ENCODE peak calls at places on chromosome 7, in five cellular contexts. One of them, this sample, is unnamed.

GRCh38 chr7:91249506-91250233 is 14.6 kb upstream of the FZD1 start:
- DNase-seq in GM06990: no peak
- DNase-seq in kidney epithelial cell: peak; percentile 66
- DNase-seq in brain microvascular endothelial cell: no peak
- DNase-seq in GM13976: no peak
- DNase-seq in this sample: no peak

GRCh38 chr7:148865283-148865682 is 18.8 kb downstream of the EZH2 start:
- DNase-seq in GM06990: no peak
- DNase-seq in kidney epithelial cell: no peak
- DNase-seq in brain microvascular endothelial cell: no peak
- DNase-seq in GM13976: no peak
- DNase-seq in this sample: no peak

GRCh38 chr7:98238976-98239375 is 13.1 kb downstream of the TECPR1 start:
- DNase-seq in GM06990: no peak
- DNase-seq in kidney epithelial cell: no peak
- DNase-seq in brain microvascular endothelial cell: peak; percentile 86
- DNase-seq in GM13976: no peak
- DNase-seq in this sample: no peak

GRCh38 chr7:11369696-11370095 is 396.0 kb downstream of the PHF14 start:
- DNase-seq in GM06990: no peak
- DNase-seq in kidney epithelial cell: no peak
- DNase-seq in brain microvascular endothelial cell: no peak
- DNase-seq in GM13976: no peak
- DNase-seq in this sample: no peak

GRCh38 chr7:104267701-104268368 is 60.0 kb upstream of the ORC5 start:
- DNase-seq in GM06990: no peak
- DNase-seq in kidney epithelial cell: no peak
- DNase-seq in brain microvascular endothelial cell: peak; percentile 6
- DNase-seq in GM13976: peak; percentile 16
- DNase-seq in this sample: no peak

GRCh38 chr7:101564778-101565211 is 64.3 kb downstream of the MYL10 start:
- DNase-seq in GM06990: no peak
- DNase-seq in kidney epithelial cell: no peak
- DNase-seq in brain microvascular endothelial cell: no peak
- DNase-seq in GM13976: no peak
- DNase-seq in this sample: peak; percentile 57

GRCh38 chr7:10156972-10157371 is 816.7 kb upstream of the PHF14 start:
- DNase-seq in GM06990: no peak
- DNase-seq in kidney epithelial cell: no peak
- DNase-seq in brain microvascular endothelial cell: no peak
- DNase-seq in GM13976: no peak
- DNase-seq in this sample: no peak

GRCh38 chr7:69934475-69934903 is 336.2 kb downstream of the AUTS2 start:
- DNase-seq in GM06990: no peak
- DNase-seq in kidney epithelial cell: no peak
- DNase-seq in brain microvascular endothelial cell: no peak
- DNase-seq in GM13976: no peak
- DNase-seq in this sample: no peak

GRCh38 chr7:128876586-128876977 is 13.9 kb downstream of the ATP6V1F start:
- DNase-seq in GM06990: no peak
- DNase-seq in kidney epithelial cell: no peak
- DNase-seq in brain microvascular endothelial cell: no peak
- DNase-seq in GM13976: no peak
- DNase-seq in this sample: peak; percentile 78

GRCh38 chr7:130937830-130938229 is 203.8 kb upstream of the KLF14 start:
- DNase-seq in GM06990: no peak
- DNase-seq in kidney epithelial cell: no peak
- DNase-seq in brain microvascular endothelial cell: no peak
- DNase-seq in GM13976: no peak
- DNase-seq in this sample: no peak
- TF ChIP-seq CTCF in GM06990: no peak
- TF ChIP-seq CTCF in kidney epithelial cell: no peak
- TF ChIP-seq CTCF in brain microvascular endothelial cell: no peak
- TF ChIP-seq CTCF in GM13976: no peak
- TF ChIP-seq CTCF in this sample: no peak

GRCh38 chr7:43693687-43694398 is 35.5 kb downstream of the COA1 start:
- DNase-seq in GM06990: no peak
- DNase-seq in kidney epithelial cell: no peak
- DNase-seq in brain microvascular endothelial cell: peak; percentile 58
- DNase-seq in GM13976: no peak
- DNase-seq in this sample: no peak
- TF ChIP-seq CTCF in GM06990: no peak
- TF ChIP-seq CTCF in kidney epithelial cell: no peak
- TF ChIP-seq CTCF in brain microvascular endothelial cell: no peak
- TF ChIP-seq CTCF in GM13976: no peak
- TF ChIP-seq CTCF in this sample: no peak

DNA sequence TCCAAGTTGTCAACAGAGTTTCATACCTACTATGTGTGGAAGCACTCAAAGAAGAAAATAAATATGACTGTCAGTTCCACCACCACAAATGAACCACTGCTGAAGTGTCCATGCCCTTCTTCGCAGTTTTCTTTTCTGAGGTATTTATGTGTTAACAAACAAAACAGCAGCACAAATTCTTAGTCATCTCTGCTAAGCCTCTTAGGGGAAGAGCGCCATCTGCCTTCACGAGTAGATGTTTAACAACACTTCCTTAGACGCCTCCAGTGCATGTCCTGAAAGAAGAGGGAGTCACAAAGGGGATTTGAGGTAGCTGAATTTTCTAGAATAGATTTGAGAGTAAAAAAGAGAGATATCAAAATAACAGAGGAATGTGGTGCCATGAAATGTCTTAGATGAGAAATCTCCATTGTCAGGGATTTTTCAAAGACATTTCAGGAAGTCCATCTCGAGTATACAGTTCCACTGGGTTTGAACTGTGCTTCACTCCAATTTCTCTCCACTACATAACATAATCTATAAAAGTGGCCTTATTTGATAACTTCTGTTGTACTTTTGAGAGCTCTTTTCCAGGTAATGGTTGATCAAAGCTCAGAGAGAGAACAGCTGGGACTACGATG is 775.3 kb upstream of the POM121L12 start:
- DNase-seq in GM06990: no peak
- DNase-seq in kidney epithelial cell: no peak
- DNase-seq in brain microvascular endothelial cell: no peak
- DNase-seq in GM13976: no peak
- DNase-seq in this sample: no peak
- TF ChIP-seq CTCF in GM06990: no peak
- TF ChIP-seq CTCF in kidney epithelial cell: peak; percentile 3
- TF ChIP-seq CTCF in brain microvascular endothelial cell: no peak
- TF ChIP-seq CTCF in GM13976: no peak
- TF ChIP-seq CTCF in this sample: no peak

GRCh38 chr7:87119581-87119980 is 32.7 kb upstream of the DMTF1 start:
- DNase-seq in GM06990: no peak
- DNase-seq in kidney epithelial cell: no peak
- DNase-seq in brain microvascular endothelial cell: no peak
- DNase-seq in GM13976: no peak
- DNase-seq in this sample: no peak

GRCh38 chr7:87113077-87113476 is 39.2 kb upstream of the DMTF1 start:
- DNase-seq in GM06990: no peak
- DNase-seq in kidney epithelial cell: no peak
- DNase-seq in brain microvascular endothelial cell: peak; percentile 49
- DNase-seq in GM13976: no peak
- DNase-seq in this sample: no peak

GRCh38 chr7:87110778-87111177 is 41.5 kb upstream of the DMTF1 start:
- DNase-seq in GM06990: no peak
- DNase-seq in kidney epithelial cell: no peak
- DNase-seq in brain microvascular endothelial cell: peak; percentile 75
- DNase-seq in GM13976: no peak
- DNase-seq in this sample: no peak

GRCh38 chr7:87111877-87112276 is 40.4 kb upstream of the DMTF1 start:
- DNase-seq in GM06990: no peak
- DNase-seq in kidney epithelial cell: no peak
- DNase-seq in brain microvascular endothelial cell: no peak
- DNase-seq in GM13976: no peak
- DNase-seq in this sample: no peak

GRCh38 chr7:87116315-87116714 is 35.9 kb upstream of the DMTF1 start:
- DNase-seq in GM06990: no peak
- DNase-seq in kidney epithelial cell: no peak
- DNase-seq in brain microvascular endothelial cell: no peak
- DNase-seq in GM13976: peak; percentile 8
- DNase-seq in this sample: no peak
- TF ChIP-seq CTCF in GM06990: no peak
- TF ChIP-seq CTCF in kidney epithelial cell: no peak
- TF ChIP-seq CTCF in brain microvascular endothelial cell: no peak
- TF ChIP-seq CTCF in GM13976: no peak
- TF ChIP-seq CTCF in this sample: no peak

DNA sequence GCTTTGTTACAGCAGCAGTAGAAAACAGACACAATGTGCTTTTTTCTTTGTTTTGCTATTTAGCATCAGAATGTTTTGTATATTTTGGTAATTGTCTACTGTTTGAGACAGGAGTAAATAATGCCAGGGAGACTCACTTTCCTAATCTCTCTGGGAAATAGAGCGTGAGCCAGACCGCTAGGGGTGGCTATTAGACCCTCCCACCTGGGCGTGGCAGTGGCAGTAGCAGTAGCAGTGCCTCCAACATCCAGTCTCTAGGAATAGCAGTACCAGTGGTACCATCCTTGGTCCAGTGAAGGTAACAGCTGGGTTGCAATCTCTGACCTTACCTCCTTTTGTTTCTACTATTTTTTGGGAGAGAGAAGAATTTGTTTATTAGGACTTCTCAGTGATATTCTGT is 165.7 kb upstream of the MAGI2 start:
- DNase-seq in GM06990: no peak
- DNase-seq in kidney epithelial cell: no peak
- DNase-seq in brain microvascular endothelial cell: no peak
- DNase-seq in GM13976: no peak
- DNase-seq in this sample: no peak
- TF ChIP-seq CTCF in GM06990: no peak
- TF ChIP-seq CTCF in kidney epithelial cell: no peak
- TF ChIP-seq CTCF in brain microvascular endothelial cell: no peak
- TF ChIP-seq CTCF in GM13976: no peak
- TF ChIP-seq CTCF in this sample: no peak

DNA sequence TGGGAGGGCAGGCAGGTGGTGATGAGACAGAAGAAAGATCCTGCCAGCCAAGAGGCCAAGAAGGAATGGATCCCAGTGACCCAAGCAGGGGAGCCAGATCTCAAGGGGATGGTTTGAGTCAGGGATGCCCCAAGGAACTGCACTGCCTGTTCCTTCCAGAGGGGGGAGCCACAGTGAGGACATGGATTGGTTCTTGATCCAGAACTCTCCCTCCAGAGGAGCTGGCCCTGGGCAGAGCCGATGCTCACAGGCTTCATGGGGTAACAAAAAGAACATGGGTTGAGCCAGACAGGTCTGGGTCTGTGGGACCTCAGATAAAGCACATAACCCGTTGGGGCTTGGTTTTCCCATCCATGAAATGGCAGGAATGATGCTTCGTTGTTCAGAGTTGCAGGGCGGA is 4.6 kb upstream of the DENND2A start:
- DNase-seq in GM06990: no peak
- DNase-seq in kidney epithelial cell: no peak
- DNase-seq in brain microvascular endothelial cell: no peak
- DNase-seq in GM13976: no peak
- DNase-seq in this sample: peak; percentile 28
- TF ChIP-seq CTCF in GM06990: peak; percentile 47
- TF ChIP-seq CTCF in kidney epithelial cell: peak; percentile 29
- TF ChIP-seq CTCF in brain microvascular endothelial cell: peak; percentile 66
- TF ChIP-seq CTCF in GM13976: peak; percentile 6
- TF ChIP-seq CTCF in this sample: peak; percentile 64

GRCh38 chr7:45923290-45923689 is 2.2 kb upstream of the IGFBP3 start:
- DNase-seq in GM06990: peak; percentile 39
- DNase-seq in kidney epithelial cell: no peak
- DNase-seq in brain microvascular endothelial cell: peak; percentile 75
- DNase-seq in GM13976: no peak
- DNase-seq in this sample: no peak

GRCh38 chr7:45923818-45924217 is 2.7 kb upstream of the IGFBP3 start:
- DNase-seq in GM06990: no peak
- DNase-seq in kidney epithelial cell: no peak
- DNase-seq in brain microvascular endothelial cell: no peak
- DNase-seq in GM13976: no peak
- DNase-seq in this sample: no peak

GRCh38 chr7:45921699-45922519 is 837 bp upstream of the IGFBP3 start:
- DNase-seq in GM06990: no peak
- DNase-seq in kidney epithelial cell: no peak
- DNase-seq in brain microvascular endothelial cell: peak; percentile 81
- DNase-seq in GM13976: no peak
- DNase-seq in this sample: no peak

GRCh38 chr7:45922810-45923209 is 1.7 kb upstream of the IGFBP3 start:
- DNase-seq in GM06990: no peak
- DNase-seq in kidney epithelial cell: no peak
- DNase-seq in brain microvascular endothelial cell: no peak
- DNase-seq in GM13976: no peak
- DNase-seq in this sample: no peak

GRCh38 chr7:45924283-45924682 is 3.2 kb upstream of the IGFBP3 start:
- DNase-seq in GM06990: no peak
- DNase-seq in kidney epithelial cell: peak; percentile 88
- DNase-seq in brain microvascular endothelial cell: peak; percentile 84
- DNase-seq in GM13976: no peak
- DNase-seq in this sample: no peak
- TF ChIP-seq CTCF in GM06990: no peak
- TF ChIP-seq CTCF in kidney epithelial cell: peak; percentile 1
- TF ChIP-seq CTCF in brain microvascular endothelial cell: peak; percentile 16
- TF ChIP-seq CTCF in GM13976: no peak
- TF ChIP-seq CTCF in this sample: peak; percentile 50

DNA sequence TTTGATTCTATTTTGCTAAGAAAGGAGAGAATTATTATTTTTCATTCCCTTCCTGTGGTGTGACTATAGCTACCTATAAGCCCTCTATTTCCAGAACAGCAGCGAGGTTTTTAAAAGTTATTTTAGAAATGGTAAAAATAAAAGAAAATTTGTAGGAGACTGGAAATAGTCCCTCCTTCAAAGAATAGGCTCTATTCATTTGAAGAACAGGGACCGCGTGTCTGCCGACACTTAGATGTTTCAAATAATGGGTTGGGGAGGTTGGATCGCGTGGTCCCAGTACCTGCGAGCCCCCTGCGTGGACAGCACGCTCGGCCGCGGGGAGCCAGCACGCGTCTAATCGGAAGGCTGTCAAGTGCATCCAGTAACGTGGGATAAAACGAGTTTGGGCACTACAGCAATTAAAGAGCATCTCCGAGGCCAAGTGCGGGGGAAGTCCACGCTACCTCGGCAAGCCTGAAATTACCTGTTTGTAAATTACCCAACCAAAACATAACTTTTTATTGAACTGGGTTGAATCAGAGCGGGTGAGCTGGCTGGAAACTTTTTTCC is 1.0 kb downstream of the CACNA2D1 start:
- DNase-seq in GM06990: peak; percentile 6
- DNase-seq in kidney epithelial cell: no peak
- DNase-seq in brain microvascular endothelial cell: peak; percentile 13
- DNase-seq in GM13976: no peak
- DNase-seq in this sample: no peak
- TF ChIP-seq CTCF in GM06990: no peak
- TF ChIP-seq CTCF in kidney epithelial cell: no peak
- TF ChIP-seq CTCF in brain microvascular endothelial cell: no peak
- TF ChIP-seq CTCF in GM13976: no peak
- TF ChIP-seq CTCF in this sample: no peak

GRCh38 chr7:43071604-43072003 is 40.8 kb upstream of the HECW1 start:
- DNase-seq in GM06990: no peak
- DNase-seq in kidney epithelial cell: no peak
- DNase-seq in brain microvascular endothelial cell: no peak
- DNase-seq in GM13976: no peak
- DNase-seq in this sample: no peak
- TF ChIP-seq CTCF in GM06990: peak; percentile 69
- TF ChIP-seq CTCF in kidney epithelial cell: peak; percentile 49
- TF ChIP-seq CTCF in brain microvascular endothelial cell: peak; percentile 70
- TF ChIP-seq CTCF in GM13976: peak; percentile 24
- TF ChIP-seq CTCF in this sample: peak; percentile 70

This sample was measured in chondrocyte.